ENCODE peak calls at places on chromosome 9, in four cellular contexts. S is ovary, P is SK-N-SH, T is suprapubic skin. L is an unnamed sample.
A peak's percentile ranks its signal among the peaks of the same experiment; 100 is the strongest.

GRCh38 chr9:12065050-12065449 is 628.1 kb upstream of the TYRP1 start:
- DNase-seq in P (no peak), S (no peak), T (no peak), L (no peak)

GRCh38 chr9:98867434-98868168 is 60.1 kb downstream of the GALNT12 start:
- DNase-seq in S (peak; percentile 79), T (peak; percentile 83), P (no peak), L (peak; percentile 93)

GRCh38 chr9:104903609-104904008 is 24.3 kb downstream of the ABCA1 start:
- DNase-seq in P (no peak), T (no peak), S (no peak), L (no peak)

GRCh38 chr9:81113408-81114124 is 575.8 kb downstream of the TLE1 start:
- DNase-seq in S (no peak), P (no peak), T (no peak), L (no peak)

GRCh38 chr9:12697719-12698118 is 4.5 kb downstream of the TYRP1 start:
- DNase-seq in T (no peak), P (no peak), S (no peak), L (no peak)

GRCh38 chr9:135138078-135138855 is 50.8 kb downstream of the OLFM1 start:
- DNase-seq in T (no peak), S (no peak), P (no peak), L (no peak)

GRCh38 chr9:124110307-124110915 is 98.8 kb downstream of the LHX2 start:
- DNase-seq in T (no peak), S (peak; percentile 28), P (no peak), L (no peak)

GRCh38 chr9:115018547-115019435 is 88.4 kb upstream of the TNFSF8 start:
- DNase-seq in S (no peak), P (no peak), T (no peak), L (peak; percentile 93)

GRCh38 chr9:9108641-9109040 is 1309.1 kb upstream of the DMAC1 start:
- DNase-seq in P (no peak), S (no peak), T (no peak), L (no peak)

GRCh38 chr9:16611969-16612368 is 258.5 kb downstream of the BNC2 start:
- DNase-seq in P (no peak), T (no peak), S (no peak), L (no peak)

GRCh38 chr9:8855046-8855445 is 1055.5 kb upstream of the DMAC1 start:
- DNase-seq in S (no peak), T (no peak), P (peak; percentile 57), L (no peak)

GRCh38 chr9:109859447-109859846 is 79.4 kb downstream of the PALM2AKAP2 start:
- DNase-seq in T (no peak), P (no peak), S (no peak), L (no peak)

GRCh38 chr9:132645711-132646110 is 24.1 kb downstream of the DDX31 start:
- DNase-seq in P (no peak), S (no peak), T (no peak), L (no peak)
- H3K36me3 ChIP-seq in P (peaks cover 92% of the 10 kb centered on the region), S (no peaks in the 10 kb centered on the region), T (peaks cover 84% of the 10 kb centered on the region), L (peaks cover 8% of the 10 kb centered on the region)

GRCh38 chr9:101027733-101028345 is 688 bp upstream of the PLPPR1 start:
- DNase-seq in S (no peak), T (no peak), P (no peak), L (no peak)
- H3K27me3 ChIP-seq in S (no peaks in the 10 kb centered on the region), T (peaks cover 30% of the 10 kb centered on the region), P (peaks cover 34% of the 10 kb centered on the region), L (peaks cover 25% of the 10 kb centered on the region)

DNA sequence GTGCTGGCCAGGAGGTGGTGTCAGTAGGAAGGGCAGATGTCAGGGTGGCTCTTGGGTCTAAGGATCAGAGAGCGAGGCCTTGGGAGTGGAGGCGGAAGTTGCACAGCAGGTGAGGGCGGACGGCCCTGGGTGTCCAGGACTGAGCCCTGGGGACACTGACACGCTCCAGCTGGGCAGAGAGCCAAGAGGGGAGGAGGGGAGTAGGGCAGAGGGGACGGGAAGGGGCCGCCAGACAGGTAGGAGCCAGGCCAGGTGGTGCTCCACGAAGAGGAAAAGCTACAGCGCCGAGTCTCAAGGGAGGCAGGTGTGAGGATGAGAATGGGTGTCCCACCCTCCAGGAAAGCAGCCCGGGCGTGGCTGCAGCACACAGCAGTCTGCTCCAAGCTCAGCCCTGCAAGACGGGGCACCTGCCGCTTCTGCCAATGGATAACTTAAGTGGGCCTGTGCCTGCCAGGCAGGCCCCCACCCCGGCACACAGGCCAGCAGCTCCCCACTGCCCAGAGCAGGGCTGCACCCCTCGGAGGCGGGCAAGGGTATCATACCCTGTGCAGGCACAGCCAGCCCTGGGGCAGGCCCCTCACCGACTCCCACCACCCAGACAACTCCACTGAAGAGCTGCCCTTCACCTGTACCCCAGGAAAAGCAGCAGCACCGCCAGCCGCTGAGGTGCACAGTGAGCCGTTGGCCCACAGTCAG is 4.9 kb downstream of the TPRN start:
- DNase-seq in T (no peak), P (no peak), S (no peak), L (no peak)
- TF ChIP-seq EP300 in T (no peak), P (no peak), S (no peak), L (no peak)

DNA sequence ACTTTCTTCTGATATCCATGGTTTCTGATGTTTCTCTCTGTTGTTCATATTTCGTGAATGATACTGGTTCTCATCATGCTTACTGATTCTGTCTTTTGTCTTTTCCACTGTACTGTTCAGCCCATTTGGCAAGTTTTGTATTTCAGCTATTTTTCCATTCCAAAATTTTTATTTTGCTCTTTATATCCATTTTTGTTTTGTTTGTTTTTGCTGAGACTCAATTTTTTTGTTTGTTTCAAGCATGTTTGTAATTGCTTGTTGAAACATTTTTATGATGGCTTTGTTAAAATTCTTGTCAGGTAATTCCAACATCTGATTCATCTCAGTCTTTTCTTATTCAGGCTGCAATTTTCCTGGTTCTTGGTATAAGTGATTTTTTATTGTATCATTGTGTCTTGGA is 64.0 kb downstream of the ERCC6L2 start:
- DNase-seq in P (no peak), S (no peak), T (no peak), L (no peak)
- H3K36me3 ChIP-seq in P (peaks cover 82% of the 10 kb centered on the region), S (no peaks in the 10 kb centered on the region), T (peaks cover 29% of the 10 kb centered on the region), L (peaks cover 5% of the 10 kb centered on the region)

GRCh38 chr9:6428940-6429889 is 16.2 kb downstream of the UHRF2 start:
- DNase-seq in P (no peak), T (no peak), S (no peak), L (no peak)

GRCh38 chr9:6426117-6426516 is 13.1 kb downstream of the UHRF2 start:
- DNase-seq in S (no peak), P (no peak), T (no peak), L (no peak)
- H3K27me3 ChIP-seq in S (no peaks in the 10 kb centered on the region), P (no peaks in the 10 kb centered on the region), T (no peaks in the 10 kb centered on the region), L (no peaks in the 10 kb centered on the region)

DNA sequence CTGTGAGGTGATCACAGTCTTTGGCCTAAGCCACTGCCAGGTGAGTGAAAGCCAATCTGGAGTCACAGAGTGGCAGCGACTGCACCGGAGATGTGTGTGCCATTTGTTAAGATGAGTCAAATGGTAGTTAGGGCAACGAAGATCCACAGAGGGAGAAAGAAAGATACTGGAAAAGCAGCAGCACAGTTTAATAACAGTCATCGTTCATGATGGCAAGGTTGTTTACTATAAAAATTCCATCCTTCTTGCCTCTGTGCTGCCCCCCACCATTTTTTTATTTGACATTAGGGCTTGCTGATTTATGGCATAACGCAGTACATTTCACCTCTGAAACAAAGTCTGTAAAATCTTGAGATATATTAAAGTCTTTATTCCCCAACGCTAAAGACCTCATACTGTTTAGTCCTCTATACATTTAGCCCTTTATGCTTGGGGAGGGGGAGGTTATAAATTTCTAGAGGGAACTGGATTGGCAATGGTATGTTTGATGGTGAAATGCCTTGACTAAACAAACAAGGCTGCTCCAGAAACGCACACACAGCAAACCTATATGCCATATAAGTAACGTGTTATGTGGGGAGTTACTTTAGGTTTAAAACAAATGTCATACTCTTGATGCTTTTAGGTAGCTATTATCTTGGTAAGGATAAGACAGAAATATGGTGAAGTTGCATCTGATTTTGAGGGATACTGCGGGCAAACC is 55.8 kb upstream of the ABL1 start:
- DNase-seq in T (no peak), S (no peak), P (no peak), L (peak; percentile 79)
- TF ChIP-seq EP300 in T (no peak), S (no peak), P (no peak), L (peak; percentile 98)

L was measured in sigmoid colon.